ENCODE peak calls at places on chromosomes 5 and 9, in nine cellular contexts. L is MG63; A is colonic mucosa; I is adrenal gland; F is IMR-90; D is naive thymus-derived CD4-positive, alpha-beta T cell; C is left lung; X is transverse colon; W is endodermal cell. M is an unnamed sample. For H3K9me3, the result is how much of the 10 kb centered on the place peaks cover.

GRCh38 chr5:130520211-130520610 is 615.9 kb downstream of the CHSY3 start:
- DNase-seq in L (no peak), A (no peak), I (no peak), F (no peak), D (no peak), C (no peak), X (no peak), W (no peak), M (no peak)

GRCh38 chr5:109347252-109347888 is 62.4 kb downstream of the PJA2 start:
- DNase-seq in L (no peak), A (peak), I (no peak), F (no peak), D (no peak), C (no peak), X (no peak), W (no peak), M (no peak)

GRCh38 chr5:73120222-73121108 is at the start of gene TMEM171:
- DNase-seq in L (peak), A (peak), I (peak), F (peak), D (no peak), C (peak), X (peak), W (peak), M (no peak)

GRCh38 chr5:95410269-95410668 is 19.1 kb downstream of the FAM81B start:
- DNase-seq in L (no peak), A (no peak), I (no peak), F (no peak), D (no peak), C (no peak), X (no peak), W (no peak), M (no peak)

GRCh38 chr5:57715296-57715695 is 232.7 kb upstream of the ACTBL2 start:
- DNase-seq in L (no peak), A (no peak), I (no peak), F (peak), D (no peak), C (no peak), X (no peak), W (no peak), M (no peak)

GRCh38 chr5:101424530-101425175 is 521.6 kb upstream of the ST8SIA4 start:
- DNase-seq in L (peak), A (no peak), I (peak), F (peak), D (no peak), C (no peak), X (no peak), W (no peak), M (no peak)

GRCh38 chr5:150538007-150538917 is 30.3 kb downstream of the NDST1 start:
- DNase-seq in L (peak), A (no peak), I (no peak), F (peak), D (no peak), C (no peak), X (no peak), W (no peak), M (no peak)

GRCh38 chr5:91864902-91865420 is 481.8 kb upstream of the ARRDC3 start:
- DNase-seq in L (no peak), A (no peak), I (no peak), F (no peak), D (no peak), C (no peak), X (no peak), W (no peak), M (no peak)

GRCh38 chr5:55481293-55481900 is 53.4 kb downstream of the PLPP1 start:
- DNase-seq in L (no peak), A (no peak), I (no peak), F (no peak), D (no peak), C (no peak), X (no peak), W (no peak), M (no peak)

GRCh38 chr5:173745123-173745522 is 128.7 kb upstream of the BOD1 start:
- DNase-seq in L (no peak), A (no peak), I (no peak), F (no peak), D (no peak), C (no peak), X (peak), W (no peak), M (no peak)

GRCh38 chr9:126624912-126625311 is 11.2 kb downstream of the LMX1B start:
- DNase-seq in L (no peak), A (no peak), I (no peak), F (no peak), D (no peak), C (no peak), X (no peak), W (peak), M (no peak)

GRCh38 chr9:126667190-126668055 is 53.7 kb downstream of the LMX1B start:
- DNase-seq in L (no peak), A (peak), I (no peak), F (no peak), D (no peak), C (no peak), X (no peak), W (no peak), M (no peak)

GRCh38 chr9:72292874-72293607 is 72.0 kb downstream of the ZFAND5 start:
- DNase-seq in L (no peak), A (peak), I (peak), F (peak), D (no peak), C (no peak), X (peak), W (no peak), M (no peak)

GRCh38 chr9:135927195-135928013 is 20.1 kb upstream of the CAMSAP1 start:
- DNase-seq in L (no peak), A (no peak), I (no peak), F (no peak), D (no peak), C (peak), X (no peak), W (no peak), M (no peak)

GRCh38 chr5:111158105-111158744 is 66.0 kb upstream of the CAMK4 start:
- DNase-seq in L (peak), A (peak), I (peak), F (peak), D (peak), C (no peak), X (peak), W (peak), M (peak)

GRCh38 chr9:73152953-73153352 is 1.3 kb downstream of the ANXA1 start:
- DNase-seq in L (no peak), A (no peak), I (no peak), F (no peak), D (no peak), C (no peak), X (no peak), W (no peak), M (no peak)

GRCh38 chr9:124450241-124450924 is at the start of gene ADGRD2:
- DNase-seq in L (no peak), A (no peak), I (peak), F (peak), D (no peak), C (peak), X (no peak), W (peak), M (no peak)

GRCh38 chr5:73664796-73665195 is 38.8 kb downstream of the ARHGEF28 start:
- DNase-seq in L (no peak), A (no peak), I (no peak), F (no peak), D (no peak), C (no peak), X (no peak), W (no peak), M (no peak)

GRCh38 chr9:89701221-89701798 is 96.5 kb downstream of the GADD45G start:
- DNase-seq in L (no peak), A (no peak), I (no peak), F (no peak), D (peak), C (no peak), X (no peak), W (peak), M (peak)

GRCh38 chr5:62720036-62720441 is 141.4 kb downstream of the LRRC70 start:
- DNase-seq in L (peak), A (no peak), I (peak), F (peak), D (no peak), C (no peak), X (no peak), W (peak), M (no peak)

GRCh38 chr5:135662683-135663082 is 83.9 kb upstream of the CXCL14 start:
- DNase-seq in L (no peak), A (no peak), I (no peak), F (no peak), D (no peak), C (no peak), X (no peak), W (peak), M (no peak)

GRCh38 chr5:96432245-96433065 is 593 bp downstream of the PCSK1 start:
- DNase-seq in L (peak), A (no peak), I (no peak), F (no peak), D (no peak), C (no peak), X (no peak), W (peak), M (no peak)

GRCh38 chr5:178434851-178435250 is 155.3 kb downstream of the COL23A1 start:
- DNase-seq in L (peak), A (no peak), I (peak), F (no peak), D (no peak), C (no peak), X (no peak), W (peak), M (no peak)
- H3K9me3 ChIP-seq in L (under half), A (under half), I (under half), F (under half), D (under half), C (under half), X (under half), W (under half), M (under half)

DNA sequence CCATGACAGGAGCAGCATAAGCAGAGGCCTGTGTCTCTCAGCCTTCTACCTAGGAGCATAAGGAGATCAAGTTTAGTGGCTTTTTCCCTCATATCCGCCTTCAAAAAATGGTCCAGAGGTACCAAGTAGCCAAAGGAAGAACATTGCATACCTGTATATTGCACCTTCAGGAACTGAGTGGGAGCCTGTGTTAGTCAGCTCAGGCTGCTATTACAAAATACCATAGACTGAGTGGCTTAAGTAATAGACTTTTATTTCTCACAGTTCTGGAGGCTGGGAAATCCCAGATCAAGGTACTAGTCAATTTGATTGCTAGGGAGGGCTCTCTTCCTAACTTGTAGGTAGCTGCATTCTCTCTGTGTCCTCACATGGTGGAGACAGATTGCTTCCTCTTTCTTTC is 597.4 kb upstream of the PTGER4 start:
- DNase-seq in L (no peak), A (no peak), I (no peak), F (no peak), D (no peak), C (no peak), X (no peak), W (no peak), M (no peak)
- H3K9me3 ChIP-seq in L (under half), A (under half), I (under half), F (under half), D (under half), C (under half), X (under half), W (under half), M (under half)

DNA sequence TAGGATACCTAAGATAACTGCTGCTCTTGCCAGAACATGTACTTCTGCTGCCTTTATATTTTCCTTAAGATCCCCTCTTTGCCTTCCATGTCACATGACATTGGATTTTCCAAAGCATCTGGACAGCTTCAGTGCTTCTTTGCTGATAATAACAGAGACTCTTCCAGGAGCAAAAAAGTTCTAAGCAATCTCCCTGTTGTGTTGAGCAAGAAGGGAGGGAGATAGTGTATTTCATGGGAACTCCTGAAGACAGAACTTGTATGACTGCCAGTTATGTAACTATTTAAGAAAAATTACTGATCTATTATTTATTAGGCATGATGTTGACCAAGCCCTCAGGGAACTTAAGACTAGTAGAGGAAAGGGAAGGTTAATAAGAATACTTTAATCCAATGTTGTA is 454.7 kb downstream of the SPATA31D1 start:
- DNase-seq in L (no peak), A (no peak), I (no peak), F (no peak), D (no peak), C (no peak), X (no peak), W (no peak), M (no peak)
- H3K9me3 ChIP-seq in L (under half), A (under half), I (under half), F (under half), D (under half), C (under half), X (under half), W (under half), M (under half)

DNA sequence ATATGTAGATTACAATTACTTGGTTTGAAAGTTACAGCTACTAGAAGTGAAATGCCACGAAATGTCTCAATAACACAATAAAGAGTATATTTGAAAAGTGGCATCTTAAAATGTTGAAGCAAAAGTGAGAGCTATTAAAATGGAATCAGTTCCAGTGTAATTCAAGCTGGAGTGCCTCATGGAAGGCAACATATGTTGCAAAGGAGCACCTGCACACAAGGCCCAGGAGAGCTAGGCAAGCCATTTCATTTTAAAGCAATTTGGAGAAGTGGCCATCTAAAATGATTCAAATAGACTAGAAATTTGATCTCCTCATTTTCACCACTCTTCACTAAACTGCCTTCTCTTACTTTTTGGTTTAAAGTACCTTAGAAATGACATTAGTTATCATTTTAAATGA is 167.8 kb downstream of the GABRB2 start:
- DNase-seq in L (no peak), A (no peak), I (no peak), F (no peak), D (no peak), C (no peak), X (no peak), W (no peak), M (no peak)
- H3K9me3 ChIP-seq in L (under half), A (under half), I (under half), F (under half), D (under half), C (under half), X (under half), W (under half), M (under half)

DNA sequence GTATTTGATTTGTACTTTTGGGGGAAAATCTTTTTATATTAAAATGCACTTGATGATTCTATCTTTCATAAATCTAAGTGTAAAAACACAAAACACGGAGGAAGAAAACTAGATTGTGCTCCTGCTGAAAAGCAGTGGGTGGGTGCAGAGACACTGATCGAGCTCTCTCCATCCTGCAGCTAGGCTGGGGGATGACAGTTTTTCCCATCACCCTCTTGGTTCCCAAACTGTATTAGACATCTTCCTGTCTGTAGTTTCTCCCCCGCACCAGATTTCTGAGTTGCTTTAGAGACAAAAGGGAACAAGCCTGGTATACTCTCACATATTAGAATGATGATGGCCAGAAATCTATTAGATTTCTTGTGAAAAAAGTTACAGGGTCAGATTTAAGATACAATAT is 99.6 kb downstream of the FAM114A2 start:
- DNase-seq in L (no peak), A (no peak), I (no peak), F (no peak), D (no peak), C (no peak), X (no peak), W (no peak), M (no peak)
- H3K9me3 ChIP-seq in L (under half), A (under half), I (under half), F (under half), D (under half), C (under half), X (under half), W (half or more), M (under half)

DNA sequence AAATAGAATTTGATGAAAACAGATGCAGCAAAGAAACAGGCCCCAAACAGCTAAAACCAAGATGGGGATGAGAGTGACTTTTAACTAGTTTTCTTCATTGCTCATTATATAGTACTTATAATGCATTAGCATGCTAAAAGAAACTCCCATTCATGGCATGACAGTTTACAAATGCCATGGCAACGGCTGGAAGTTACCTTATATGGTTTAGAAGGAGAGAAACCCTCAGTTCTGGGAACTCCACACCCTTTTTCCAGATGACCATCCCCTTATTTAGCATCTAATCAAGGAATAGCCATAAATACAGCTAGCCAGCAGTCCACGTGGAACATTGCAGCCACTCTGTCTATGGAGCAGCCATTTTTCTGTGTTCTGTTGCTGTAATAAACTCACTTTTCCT is 1137.8 kb downstream of the CDH18 start:
- DNase-seq in L (no peak), A (no peak), I (no peak), F (no peak), D (no peak), C (no peak), X (no peak), W (no peak), M (no peak)
- H3K9me3 ChIP-seq in L (under half), A (under half), I (under half), F (under half), D (under half), C (under half), X (under half), W (under half), M (under half)

M was measured in T-helper 17 cell.